ENCODE peak calls at places on chromosome 11, in seven cellular contexts. One of them, this sample, is unnamed.

GRCh38 chr11:100152751-100153150 is 534.3 kb upstream of the ARHGAP42 start:
- DNase-seq in HuH-7.5: no peak
- DNase-seq in T47D: no peak
- DNase-seq in endodermal cell: no peak
- DNase-seq in breast epithelium: no peak
- DNase-seq in RWPE1: no peak
- DNase-seq in stimulated activated CD8-positive, alpha-beta memory T cell treated with anti-CD3 and anti-CD28 coated beads, Interleukin-2, amount 100 ng/mL, for 48 hours: no peak
- DNase-seq in this sample: peak

GRCh38 chr11:110505514-110506284 is 76.0 kb downstream of the FDX1 start:
- DNase-seq in HuH-7.5: no peak
- DNase-seq in RWPE1: no peak
- DNase-seq in stimulated activated CD8-positive, alpha-beta memory T cell treated with anti-CD3 and anti-CD28 coated beads, Interleukin-2, amount 100 ng/mL, for 48 hours: no peak
- DNase-seq in breast epithelium: no peak
- DNase-seq in T47D: no peak
- DNase-seq in endodermal cell: no peak
- DNase-seq in this sample: no peak

GRCh38 chr11:123653997-123654565 is 343 bp downstream of the SCN3B start:
- DNase-seq in breast epithelium: peak
- DNase-seq in HuH-7.5: peak
- DNase-seq in T47D: no peak
- DNase-seq in RWPE1: peak
- DNase-seq in endodermal cell: peak
- DNase-seq in stimulated activated CD8-positive, alpha-beta memory T cell treated with anti-CD3 and anti-CD28 coated beads, Interleukin-2, amount 100 ng/mL, for 48 hours: no peak
- DNase-seq in this sample: no peak

GRCh38 chr11:25941353-25941752 is 390.6 kb upstream of the ANO3 start:
- DNase-seq in endodermal cell: no peak
- DNase-seq in T47D: no peak
- DNase-seq in breast epithelium: no peak
- DNase-seq in HuH-7.5: no peak
- DNase-seq in stimulated activated CD8-positive, alpha-beta memory T cell treated with anti-CD3 and anti-CD28 coated beads, Interleukin-2, amount 100 ng/mL, for 48 hours: no peak
- DNase-seq in RWPE1: no peak
- DNase-seq in this sample: no peak

GRCh38 chr11:122711831-122712378 is 56.4 kb downstream of the UBASH3B start:
- DNase-seq in endodermal cell: no peak
- DNase-seq in T47D: no peak
- DNase-seq in breast epithelium: no peak
- DNase-seq in RWPE1: no peak
- DNase-seq in HuH-7.5: no peak
- DNase-seq in stimulated activated CD8-positive, alpha-beta memory T cell treated with anti-CD3 and anti-CD28 coated beads, Interleukin-2, amount 100 ng/mL, for 48 hours: no peak
- DNase-seq in this sample: no peak

GRCh38 chr11:99371257-99371656 is 350.5 kb downstream of the CNTN5 start:
- DNase-seq in breast epithelium: no peak
- DNase-seq in endodermal cell: no peak
- DNase-seq in T47D: no peak
- DNase-seq in RWPE1: no peak
- DNase-seq in stimulated activated CD8-positive, alpha-beta memory T cell treated with anti-CD3 and anti-CD28 coated beads, Interleukin-2, amount 100 ng/mL, for 48 hours: no peak
- DNase-seq in HuH-7.5: no peak
- DNase-seq in this sample: no peak

GRCh38 chr11:94788396-94788795 is 20.2 kb downstream of the AMOTL1 start:
- DNase-seq in breast epithelium: no peak
- DNase-seq in endodermal cell: no peak
- DNase-seq in RWPE1: no peak
- DNase-seq in HuH-7.5: no peak
- DNase-seq in stimulated activated CD8-positive, alpha-beta memory T cell treated with anti-CD3 and anti-CD28 coated beads, Interleukin-2, amount 100 ng/mL, for 48 hours: no peak
- DNase-seq in T47D: no peak
- DNase-seq in this sample: no peak

GRCh38 chr11:47212938-47213337 is 1.8 kb upstream of the DDB2 start:
- DNase-seq in RWPE1: no peak
- DNase-seq in HuH-7.5: no peak
- DNase-seq in breast epithelium: no peak
- DNase-seq in endodermal cell: no peak
- DNase-seq in T47D: peak
- DNase-seq in stimulated activated CD8-positive, alpha-beta memory T cell treated with anti-CD3 and anti-CD28 coated beads, Interleukin-2, amount 100 ng/mL, for 48 hours: no peak
- DNase-seq in this sample: no peak

GRCh38 chr11:86288776-86289507 is 13.1 kb upstream of the HIKESHI start:
- DNase-seq in breast epithelium: no peak
- DNase-seq in endodermal cell: peak
- DNase-seq in HuH-7.5: no peak
- DNase-seq in RWPE1: no peak
- DNase-seq in T47D: no peak
- DNase-seq in stimulated activated CD8-positive, alpha-beta memory T cell treated with anti-CD3 and anti-CD28 coated beads, Interleukin-2, amount 100 ng/mL, for 48 hours: no peak
- DNase-seq in this sample: no peak

GRCh38 chr11:64593156-64594105 is 2.4 kb downstream of the SLC22A12 start:
- DNase-seq in breast epithelium: no peak
- DNase-seq in stimulated activated CD8-positive, alpha-beta memory T cell treated with anti-CD3 and anti-CD28 coated beads, Interleukin-2, amount 100 ng/mL, for 48 hours: no peak
- DNase-seq in RWPE1: no peak
- DNase-seq in T47D: no peak
- DNase-seq in endodermal cell: no peak
- DNase-seq in HuH-7.5: no peak
- DNase-seq in this sample: no peak

GRCh38 chr11:59178401-59178800 is 6.5 kb downstream of the DTX4 start:
- DNase-seq in stimulated activated CD8-positive, alpha-beta memory T cell treated with anti-CD3 and anti-CD28 coated beads, Interleukin-2, amount 100 ng/mL, for 48 hours: no peak
- DNase-seq in breast epithelium: no peak
- DNase-seq in RWPE1: no peak
- DNase-seq in HuH-7.5: no peak
- DNase-seq in T47D: no peak
- DNase-seq in endodermal cell: no peak
- DNase-seq in this sample: no peak

GRCh38 chr11:12079726-12080556 is 30.4 kb upstream of the MICAL2 start:
- DNase-seq in T47D: no peak
- DNase-seq in endodermal cell: no peak
- DNase-seq in breast epithelium: peak
- DNase-seq in HuH-7.5: no peak
- DNase-seq in stimulated activated CD8-positive, alpha-beta memory T cell treated with anti-CD3 and anti-CD28 coated beads, Interleukin-2, amount 100 ng/mL, for 48 hours: no peak
- DNase-seq in RWPE1: peak
- DNase-seq in this sample: no peak

GRCh38 chr11:76293189-76293631 is 86.9 kb upstream of the WNT11 start:
- DNase-seq in endodermal cell: no peak
- DNase-seq in HuH-7.5: no peak
- DNase-seq in breast epithelium: no peak
- DNase-seq in RWPE1: no peak
- DNase-seq in stimulated activated CD8-positive, alpha-beta memory T cell treated with anti-CD3 and anti-CD28 coated beads, Interleukin-2, amount 100 ng/mL, for 48 hours: peak
- DNase-seq in T47D: no peak
- DNase-seq in this sample: no peak

GRCh38 chr11:112625816-112626215 is 335.4 kb upstream of the NCAM1 start:
- DNase-seq in RWPE1: peak
- DNase-seq in stimulated activated CD8-positive, alpha-beta memory T cell treated with anti-CD3 and anti-CD28 coated beads, Interleukin-2, amount 100 ng/mL, for 48 hours: no peak
- DNase-seq in HuH-7.5: no peak
- DNase-seq in endodermal cell: no peak
- DNase-seq in breast epithelium: no peak
- DNase-seq in T47D: no peak
- DNase-seq in this sample: no peak

GRCh38 chr11:44372989-44373388 is 63.0 kb upstream of the ALX4 start:
- DNase-seq in breast epithelium: no peak
- DNase-seq in HuH-7.5: no peak
- DNase-seq in endodermal cell: peak
- DNase-seq in T47D: no peak
- DNase-seq in RWPE1: peak
- DNase-seq in stimulated activated CD8-positive, alpha-beta memory T cell treated with anti-CD3 and anti-CD28 coated beads, Interleukin-2, amount 100 ng/mL, for 48 hours: no peak
- DNase-seq in this sample: no peak

GRCh38 chr11:102171101-102171500 is 60.9 kb downstream of the YAP1 start:
- DNase-seq in T47D: no peak
- DNase-seq in HuH-7.5: no peak
- DNase-seq in stimulated activated CD8-positive, alpha-beta memory T cell treated with anti-CD3 and anti-CD28 coated beads, Interleukin-2, amount 100 ng/mL, for 48 hours: no peak
- DNase-seq in RWPE1: peak
- DNase-seq in endodermal cell: no peak
- DNase-seq in breast epithelium: no peak
- DNase-seq in this sample: no peak

GRCh38 chr11:403021-403760 is 9.2 kb downstream of the PKP3 start:
- DNase-seq in T47D: no peak
- DNase-seq in stimulated activated CD8-positive, alpha-beta memory T cell treated with anti-CD3 and anti-CD28 coated beads, Interleukin-2, amount 100 ng/mL, for 48 hours: no peak
- DNase-seq in endodermal cell: no peak
- DNase-seq in HuH-7.5: no peak
- DNase-seq in RWPE1: no peak
- DNase-seq in breast epithelium: no peak
- DNase-seq in this sample: no peak

GRCh38 chr11:7967097-7967496 is 1.9 kb upstream of the NLRP10 start:
- DNase-seq in endodermal cell: no peak
- DNase-seq in RWPE1: no peak
- DNase-seq in HuH-7.5: no peak
- DNase-seq in stimulated activated CD8-positive, alpha-beta memory T cell treated with anti-CD3 and anti-CD28 coated beads, Interleukin-2, amount 100 ng/mL, for 48 hours: no peak
- DNase-seq in T47D: no peak
- DNase-seq in breast epithelium: no peak
- DNase-seq in this sample: no peak

GRCh38 chr11:69674267-69674885 is 777 bp downstream of the LTO1 start:
- DNase-seq in stimulated activated CD8-positive, alpha-beta memory T cell treated with anti-CD3 and anti-CD28 coated beads, Interleukin-2, amount 100 ng/mL, for 48 hours: no peak
- DNase-seq in T47D: no peak
- DNase-seq in breast epithelium: no peak
- DNase-seq in RWPE1: peak
- DNase-seq in HuH-7.5: peak
- DNase-seq in endodermal cell: no peak
- DNase-seq in this sample: no peak

GRCh38 chr11:1351278-1351937 is 38.3 kb upstream of the BRSK2 start:
- DNase-seq in RWPE1: peak
- DNase-seq in T47D: peak
- DNase-seq in stimulated activated CD8-positive, alpha-beta memory T cell treated with anti-CD3 and anti-CD28 coated beads, Interleukin-2, amount 100 ng/mL, for 48 hours: no peak
- DNase-seq in breast epithelium: no peak
- DNase-seq in HuH-7.5: no peak
- DNase-seq in endodermal cell: peak
- DNase-seq in this sample: no peak

GRCh38 chr11:77027275-77027674 is 6.9 kb upstream of the B3GNT6 start:
- DNase-seq in HuH-7.5: no peak
- DNase-seq in RWPE1: no peak
- DNase-seq in breast epithelium: no peak
- DNase-seq in endodermal cell: no peak
- DNase-seq in stimulated activated CD8-positive, alpha-beta memory T cell treated with anti-CD3 and anti-CD28 coated beads, Interleukin-2, amount 100 ng/mL, for 48 hours: no peak
- DNase-seq in T47D: no peak
- DNase-seq in this sample: no peak

GRCh38 chr11:86244063-86244521 is 461 bp upstream of the EED start:
- DNase-seq in T47D: no peak
- DNase-seq in stimulated activated CD8-positive, alpha-beta memory T cell treated with anti-CD3 and anti-CD28 coated beads, Interleukin-2, amount 100 ng/mL, for 48 hours: peak
- DNase-seq in RWPE1: peak
- DNase-seq in HuH-7.5: peak
- DNase-seq in endodermal cell: peak
- DNase-seq in breast epithelium: peak
- DNase-seq in this sample: no peak

GRCh38 chr11:33500865-33501479 is 199.7 kb downstream of the C11orf91 start:
- DNase-seq in HuH-7.5: no peak
- DNase-seq in RWPE1: peak
- DNase-seq in endodermal cell: peak
- DNase-seq in stimulated activated CD8-positive, alpha-beta memory T cell treated with anti-CD3 and anti-CD28 coated beads, Interleukin-2, amount 100 ng/mL, for 48 hours: no peak
- DNase-seq in T47D: peak
- DNase-seq in breast epithelium: no peak
- DNase-seq in this sample: no peak

GRCh38 chr11:84558085-84558905 is 1068.8 kb downstream of the DLG2 start:
- DNase-seq in endodermal cell: peak
- DNase-seq in HuH-7.5: no peak
- DNase-seq in T47D: peak
- DNase-seq in breast epithelium: no peak
- DNase-seq in RWPE1: peak
- DNase-seq in stimulated activated CD8-positive, alpha-beta memory T cell treated with anti-CD3 and anti-CD28 coated beads, Interleukin-2, amount 100 ng/mL, for 48 hours: no peak
- DNase-seq in this sample: peak

GRCh38 chr11:48900131-48900800 is 83.4 kb downstream of the TRIM51G start:
- DNase-seq in RWPE1: no peak
- DNase-seq in T47D: peak
- DNase-seq in stimulated activated CD8-positive, alpha-beta memory T cell treated with anti-CD3 and anti-CD28 coated beads, Interleukin-2, amount 100 ng/mL, for 48 hours: no peak
- DNase-seq in breast epithelium: no peak
- DNase-seq in HuH-7.5: no peak
- DNase-seq in endodermal cell: no peak
- DNase-seq in this sample: no peak

GRCh38 chr11:34243620-34244493 is 114.0 kb downstream of the ABTB2 start:
- DNase-seq in HuH-7.5: no peak
- DNase-seq in breast epithelium: no peak
- DNase-seq in stimulated activated CD8-positive, alpha-beta memory T cell treated with anti-CD3 and anti-CD28 coated beads, Interleukin-2, amount 100 ng/mL, for 48 hours: peak
- DNase-seq in T47D: no peak
- DNase-seq in RWPE1: peak
- DNase-seq in endodermal cell: peak
- DNase-seq in this sample: no peak

GRCh38 chr11:46247090-46247489 is 30.4 kb upstream of the CREB3L1 start:
- DNase-seq in RWPE1: peak
- DNase-seq in breast epithelium: no peak
- DNase-seq in T47D: no peak
- DNase-seq in HuH-7.5: no peak
- DNase-seq in stimulated activated CD8-positive, alpha-beta memory T cell treated with anti-CD3 and anti-CD28 coated beads, Interleukin-2, amount 100 ng/mL, for 48 hours: no peak
- DNase-seq in endodermal cell: no peak
- DNase-seq in this sample: no peak

GRCh38 chr11:67240575-67241389 is 25.5 kb upstream of the GRK2 start:
- DNase-seq in stimulated activated CD8-positive, alpha-beta memory T cell treated with anti-CD3 and anti-CD28 coated beads, Interleukin-2, amount 100 ng/mL, for 48 hours: peak
- DNase-seq in HuH-7.5: peak
- DNase-seq in T47D: peak
- DNase-seq in RWPE1: peak
- DNase-seq in breast epithelium: peak
- DNase-seq in endodermal cell: peak
- DNase-seq in this sample: no peak

GRCh38 chr11:112634551-112634950 is 326.7 kb upstream of the NCAM1 start:
- DNase-seq in T47D: no peak
- DNase-seq in breast epithelium: no peak
- DNase-seq in stimulated activated CD8-positive, alpha-beta memory T cell treated with anti-CD3 and anti-CD28 coated beads, Interleukin-2, amount 100 ng/mL, for 48 hours: no peak
- DNase-seq in HuH-7.5: no peak
- DNase-seq in RWPE1: no peak
- DNase-seq in endodermal cell: no peak
- DNase-seq in this sample: peak